ENCODE peak calls at places on chromosome 15, in five cellular contexts. One of them, this sample, is unnamed. For H3K27me3, the result is how much of the 10 kb centered on the place peaks cover.

GRCh38 chr15:29141908-29142747 is 127.5 kb downstream of the NSMCE3 start:
- DNase-seq in A673: no peak
- DNase-seq in dorsolateral prefrontal cortex: no peak
- DNase-seq in adrenal gland: no peak
- DNase-seq in PC-9: no peak
- DNase-seq in this sample: peak

GRCh38 chr15:31230630-31231485 is 95.8 kb upstream of the KLF13 start:
- DNase-seq in PC-9: no peak
- DNase-seq in adrenal gland: no peak
- DNase-seq in dorsolateral prefrontal cortex: no peak
- DNase-seq in A673: no peak
- DNase-seq in this sample: no peak

GRCh38 chr15:70494861-70495571 is 268.3 kb downstream of the UACA start:
- DNase-seq in A673: peak
- DNase-seq in adrenal gland: no peak
- DNase-seq in PC-9: peak
- DNase-seq in dorsolateral prefrontal cortex: no peak
- DNase-seq in this sample: peak

GRCh38 chr15:69666441-69666882 is 213.8 kb downstream of the RPLP1 start:
- DNase-seq in A673: no peak
- DNase-seq in PC-9: no peak
- DNase-seq in adrenal gland: peak
- DNase-seq in dorsolateral prefrontal cortex: peak
- DNase-seq in this sample: no peak

GRCh38 chr15:60006808-60007346 is 2.8 kb downstream of the FOXB1 start:
- DNase-seq in adrenal gland: no peak
- DNase-seq in dorsolateral prefrontal cortex: no peak
- DNase-seq in PC-9: no peak
- DNase-seq in A673: no peak
- DNase-seq in this sample: no peak

GRCh38 chr15:23038741-23039150 is 623 bp downstream of the TUBGCP5 start:
- DNase-seq in adrenal gland: peak
- DNase-seq in PC-9: no peak
- DNase-seq in A673: no peak
- DNase-seq in dorsolateral prefrontal cortex: no peak
- DNase-seq in this sample: peak

GRCh38 chr15:91075761-91076160 is 24.3 kb upstream of the SV2B start:
- DNase-seq in PC-9: no peak
- DNase-seq in A673: no peak
- DNase-seq in adrenal gland: no peak
- DNase-seq in dorsolateral prefrontal cortex: no peak
- DNase-seq in this sample: no peak

GRCh38 chr15:69067296-69067695 is 52.8 kb downstream of the NOX5 start:
- DNase-seq in A673: peak
- DNase-seq in PC-9: no peak
- DNase-seq in adrenal gland: no peak
- DNase-seq in dorsolateral prefrontal cortex: no peak
- DNase-seq in this sample: no peak

GRCh38 chr15:55372701-55373440 is 35.3 kb downstream of the CCPG1 start:
- DNase-seq in adrenal gland: no peak
- DNase-seq in dorsolateral prefrontal cortex: no peak
- DNase-seq in A673: no peak
- DNase-seq in PC-9: no peak
- DNase-seq in this sample: peak
- H3K4me3 ChIP-seq in adrenal gland: no peak
- H3K4me3 ChIP-seq in dorsolateral prefrontal cortex: no peak
- H3K4me3 ChIP-seq in A673: no peak
- H3K4me3 ChIP-seq in PC-9: no peak
- H3K4me3 ChIP-seq in this sample: no peak

GRCh38 chr15:77822631-77823230 is 190.0 kb upstream of the LINGO1 start:
- DNase-seq in adrenal gland: no peak
- DNase-seq in dorsolateral prefrontal cortex: no peak
- DNase-seq in A673: no peak
- DNase-seq in PC-9: no peak
- DNase-seq in this sample: no peak
- H3K27me3 ChIP-seq in adrenal gland: under half
- H3K27me3 ChIP-seq in dorsolateral prefrontal cortex: under half
- H3K27me3 ChIP-seq in A673: under half
- H3K27me3 ChIP-seq in PC-9: under half
- H3K27me3 ChIP-seq in this sample: under half

GRCh38 chr15:67917037-67917436 is 77.2 kb upstream of the RNU6-1 start:
- DNase-seq in adrenal gland: no peak
- DNase-seq in PC-9: no peak
- DNase-seq in A673: no peak
- DNase-seq in dorsolateral prefrontal cortex: no peak
- DNase-seq in this sample: no peak
- TF ChIP-seq CTCF in adrenal gland: no peak
- TF ChIP-seq CTCF in PC-9: no peak
- TF ChIP-seq CTCF in A673: no peak
- TF ChIP-seq CTCF in dorsolateral prefrontal cortex: no peak
- TF ChIP-seq CTCF in this sample: no peak

DNA sequence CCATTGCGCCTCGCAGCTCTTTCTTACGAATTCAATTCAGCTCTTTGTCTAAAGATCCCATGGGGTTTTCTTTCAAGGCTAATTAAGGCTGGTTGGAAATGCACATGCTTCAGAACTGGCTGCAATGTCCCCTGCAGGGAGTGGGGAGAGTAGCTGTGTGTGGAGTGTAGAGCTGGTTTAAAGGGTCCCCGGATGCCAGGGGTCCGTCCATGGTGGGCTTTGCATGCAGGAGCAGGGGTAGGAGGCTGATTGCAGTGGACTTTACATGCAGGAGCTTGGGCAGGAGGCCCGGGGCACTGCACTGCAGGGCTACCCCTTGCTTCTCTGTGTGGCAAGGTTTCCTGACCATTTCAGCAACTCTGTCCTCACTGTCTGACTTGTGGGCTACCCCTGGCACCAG is 261.6 kb upstream of the LYSMD4 start:
- DNase-seq in adrenal gland: no peak
- DNase-seq in A673: no peak
- DNase-seq in dorsolateral prefrontal cortex: no peak
- DNase-seq in PC-9: no peak
- DNase-seq in this sample: no peak
- H3K4me3 ChIP-seq in adrenal gland: no peak
- H3K4me3 ChIP-seq in A673: no peak
- H3K4me3 ChIP-seq in dorsolateral prefrontal cortex: no peak
- H3K4me3 ChIP-seq in PC-9: no peak
- H3K4me3 ChIP-seq in this sample: no peak

DNA sequence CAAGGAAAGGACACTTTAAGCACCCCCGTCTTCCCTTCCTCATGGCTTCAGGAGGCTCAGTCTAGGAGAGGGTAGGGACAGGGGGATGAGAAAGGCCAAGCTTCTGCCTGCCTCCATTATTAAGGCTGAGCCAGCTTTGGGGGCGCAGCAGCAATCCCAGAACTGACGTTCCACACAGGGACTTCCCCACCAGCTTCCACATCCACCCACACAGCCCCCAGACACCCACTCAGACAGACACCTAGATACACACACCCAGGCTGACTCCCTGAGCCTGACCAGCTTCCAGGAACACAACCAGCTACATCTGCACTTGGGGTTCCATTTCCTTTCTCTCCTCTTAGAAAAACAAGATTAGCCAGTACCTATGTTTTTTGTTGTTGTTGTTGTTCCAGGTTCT is 4.7 kb downstream of the HCN4 start:
- DNase-seq in dorsolateral prefrontal cortex: no peak
- DNase-seq in PC-9: no peak
- DNase-seq in A673: no peak
- DNase-seq in adrenal gland: no peak
- DNase-seq in this sample: no peak
- H3K27me3 ChIP-seq in dorsolateral prefrontal cortex: under half
- H3K27me3 ChIP-seq in PC-9: half or more
- H3K27me3 ChIP-seq in A673: half or more
- H3K27me3 ChIP-seq in adrenal gland: under half
- H3K27me3 ChIP-seq in this sample: under half

DNA sequence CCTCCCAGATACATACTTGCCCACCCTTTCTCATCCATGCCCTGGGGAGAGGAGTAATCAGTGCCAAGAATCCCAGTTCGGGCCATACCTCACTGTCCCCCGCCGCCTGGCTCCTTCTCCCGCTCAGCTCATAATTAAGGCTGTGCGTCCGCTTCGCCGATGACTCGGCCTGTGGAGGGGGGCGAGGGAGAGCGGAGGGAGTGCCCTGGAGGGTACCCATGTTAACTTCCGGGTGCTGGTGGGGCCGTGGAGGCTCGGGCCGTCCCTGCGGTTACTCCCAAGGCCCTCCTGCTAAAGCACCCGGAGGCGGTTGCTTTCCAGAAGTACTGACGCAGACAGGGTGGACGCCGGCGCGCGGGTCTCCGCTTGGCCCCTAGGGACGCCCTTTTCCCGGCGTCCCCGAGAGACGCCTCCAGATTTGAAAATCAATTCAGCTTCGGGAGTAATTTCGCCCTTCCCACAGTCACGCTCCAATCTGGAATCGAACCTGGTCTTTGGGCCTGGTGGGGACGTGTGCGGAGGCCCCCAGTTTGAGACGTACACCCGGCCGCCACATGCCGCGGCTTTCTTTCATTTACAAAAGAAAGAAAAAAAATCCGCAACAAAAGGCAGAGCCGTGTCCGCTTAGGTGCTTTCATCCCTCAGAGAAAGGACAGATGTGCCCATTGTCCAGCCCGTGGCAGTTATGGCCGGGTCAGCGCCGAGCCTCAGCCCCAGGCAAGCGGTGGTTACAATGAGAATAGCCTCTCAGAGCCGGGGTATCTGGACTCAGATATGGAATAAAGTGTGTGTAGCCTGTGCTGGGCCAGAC is 1.0 kb upstream of the ONECUT1 start:
- DNase-seq in adrenal gland: no peak
- DNase-seq in PC-9: no peak
- DNase-seq in dorsolateral prefrontal cortex: no peak
- DNase-seq in A673: no peak
- DNase-seq in this sample: no peak
- TF ChIP-seq CTCF in adrenal gland: no peak
- TF ChIP-seq CTCF in PC-9: no peak
- TF ChIP-seq CTCF in dorsolateral prefrontal cortex: no peak
- TF ChIP-seq CTCF in A673: no peak
- TF ChIP-seq CTCF in this sample: no peak

GRCh38 chr15:48972750-48973503 is 9.2 kb upstream of the SHC4 start:
- DNase-seq in PC-9: no peak
- DNase-seq in A673: no peak
- DNase-seq in dorsolateral prefrontal cortex: no peak
- DNase-seq in adrenal gland: no peak
- DNase-seq in this sample: no peak

GRCh38 chr15:48978638-48979037 is 14.9 kb upstream of the SHC4 start:
- DNase-seq in dorsolateral prefrontal cortex: no peak
- DNase-seq in A673: no peak
- DNase-seq in PC-9: no peak
- DNase-seq in adrenal gland: no peak
- DNase-seq in this sample: no peak

GRCh38 chr15:48976444-48977088 is 12.8 kb upstream of the SHC4 start:
- DNase-seq in PC-9: no peak
- DNase-seq in adrenal gland: no peak
- DNase-seq in dorsolateral prefrontal cortex: no peak
- DNase-seq in A673: no peak
- DNase-seq in this sample: no peak

GRCh38 chr15:48975713-48976419 is 12.1 kb upstream of the SHC4 start:
- DNase-seq in adrenal gland: peak
- DNase-seq in A673: peak
- DNase-seq in dorsolateral prefrontal cortex: peak
- DNase-seq in PC-9: peak
- DNase-seq in this sample: peak

GRCh38 chr15:48974865-48975264 is 11.1 kb upstream of the SHC4 start:
- DNase-seq in dorsolateral prefrontal cortex: no peak
- DNase-seq in A673: peak
- DNase-seq in PC-9: no peak
- DNase-seq in adrenal gland: no peak
- DNase-seq in this sample: no peak
- H3K4me3 ChIP-seq in dorsolateral prefrontal cortex: peak
- H3K4me3 ChIP-seq in A673: no peak
- H3K4me3 ChIP-seq in PC-9: no peak
- H3K4me3 ChIP-seq in adrenal gland: no peak
- H3K4me3 ChIP-seq in this sample: no peak

DNA sequence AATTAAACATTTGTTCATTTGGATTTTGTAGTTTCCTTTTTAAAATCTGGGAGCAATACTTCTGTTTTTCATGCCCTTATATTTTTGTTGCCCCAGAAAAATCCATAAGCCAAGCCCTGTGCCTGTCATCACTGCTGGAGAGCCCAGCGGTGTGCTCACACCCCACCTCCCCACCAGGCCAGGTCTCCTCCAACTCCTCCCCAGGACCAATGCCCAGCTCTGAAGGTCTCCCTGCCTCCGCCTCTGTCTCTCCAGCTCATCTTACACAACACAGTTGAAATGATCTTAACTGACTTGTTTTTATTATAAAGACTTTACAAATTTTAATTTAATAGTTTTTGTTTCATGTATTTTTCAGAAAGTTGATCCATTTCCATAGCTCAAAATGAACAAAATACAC is 66.4 kb downstream of the RHCG start:
- DNase-seq in PC-9: no peak
- DNase-seq in A673: no peak
- DNase-seq in adrenal gland: no peak
- DNase-seq in dorsolateral prefrontal cortex: no peak
- DNase-seq in this sample: no peak
- H3K27me3 ChIP-seq in PC-9: under half
- H3K27me3 ChIP-seq in A673: under half
- H3K27me3 ChIP-seq in adrenal gland: under half
- H3K27me3 ChIP-seq in dorsolateral prefrontal cortex: under half
- H3K27me3 ChIP-seq in this sample: under half

DNA sequence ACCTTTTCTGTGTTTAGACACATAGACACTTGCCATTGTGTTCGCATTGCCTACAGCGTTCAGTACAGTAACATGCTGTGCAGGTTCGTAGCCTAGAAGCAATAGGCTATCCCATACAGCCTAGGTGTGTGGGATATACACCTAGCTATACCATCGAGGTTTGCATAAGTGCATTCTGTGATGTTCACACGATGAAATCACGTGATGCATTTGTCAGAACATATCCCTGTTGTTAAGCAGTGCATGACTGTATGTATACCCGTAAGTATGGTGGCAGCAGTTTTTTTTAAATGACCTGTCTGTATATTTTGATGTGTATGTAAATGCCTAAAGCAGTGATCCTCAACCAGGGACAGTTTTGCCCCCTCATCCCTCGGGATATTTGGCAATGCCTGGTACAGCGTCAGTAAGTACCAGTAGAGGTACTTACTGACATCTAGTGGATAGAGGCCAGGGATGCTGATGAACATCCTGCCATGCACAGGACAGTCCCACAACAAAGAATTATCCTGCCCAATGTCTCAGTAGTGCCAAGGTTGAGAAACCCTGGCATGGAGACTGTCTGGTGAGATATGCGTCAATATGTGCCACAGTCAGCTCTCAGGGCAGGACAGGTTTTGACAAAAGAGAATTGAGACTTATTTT is 129.1 kb downstream of the HCN4 start:
- DNase-seq in A673: no peak
- DNase-seq in dorsolateral prefrontal cortex: no peak
- DNase-seq in PC-9: peak
- DNase-seq in adrenal gland: no peak
- DNase-seq in this sample: peak
- TF ChIP-seq CTCF in A673: peak
- TF ChIP-seq CTCF in dorsolateral prefrontal cortex: peak
- TF ChIP-seq CTCF in PC-9: no peak
- TF ChIP-seq CTCF in adrenal gland: no peak
- TF ChIP-seq CTCF in this sample: peak

This sample was measured in bronchial epithelial cell.